ENCODE peak calls at places on chromosomes 13 and 19, in ten cellular contexts. G, S, Z, N, L, P, E, F, U and A are unnamed samples.

GRCh38 chr19:3146677-3147100 is 10.9 kb downstream of the GNA15 start:
- DNase-seq in E (no peak), P (peak), Z (peak), U (no peak), L (peak), S (no peak), G (peak), F (no peak), N (peak), A (peak)

GRCh38 chr19:49588370-49589122 is 2.4 kb upstream of the PRR12 start:
- DNase-seq in F (no peak), N (no peak), L (no peak), U (no peak), Z (no peak), P (peak), G (no peak), E (no peak), S (no peak), A (peak)

GRCh38 chr13:77979721-77980377 is 61.2 kb upstream of the EDNRB start:
- DNase-seq in P (no peak), L (no peak), N (no peak), S (no peak), Z (no peak), F (no peak), U (no peak), E (no peak), G (no peak), A (no peak)

GRCh38 chr13:74132152-74132767 is 1.9 kb downstream of the KLF12 start:
- DNase-seq in S (no peak), U (no peak), F (peak), E (no peak), P (peak), L (no peak), Z (no peak), G (no peak), N (no peak), A (peak)

GRCh38 chr13:48194392-48194754 is 38.6 kb upstream of the ITM2B start:
- DNase-seq in L (no peak), Z (no peak), N (no peak), S (no peak), E (no peak), G (no peak), U (no peak), P (no peak), F (no peak), A (no peak)

GRCh38 chr13:27424246-27425150 is at the start of gene GTF3A:
- DNase-seq in S (peak), L (peak), N (peak), U (peak), P (peak), G (peak), Z (peak), E (peak), F (peak), A (peak)

GRCh38 chr13:28337196-28338045 is 157.5 kb downstream of the FLT1 start:
- DNase-seq in Z (no peak), F (no peak), G (no peak), S (no peak), E (no peak), U (no peak), N (no peak), P (no peak), L (no peak), A (no peak)

GRCh38 chr19:29547981-29548380 is 22.2 kb downstream of the VSTM2B start:
- DNase-seq in F (no peak), N (no peak), U (no peak), E (no peak), S (no peak), G (no peak), L (no peak), P (no peak), Z (no peak), A (no peak)